ENCODE peak calls at places on chromosomes 13 and 19, in four cellular contexts. One of them, this sample, is unnamed.

GRCh38 chr19:48646192-48646911 is 365 bp upstream of the CA11 start:
- DNase-seq in GM12891: peak
- DNase-seq in K562: peak
- DNase-seq in GM12878: no peak
- DNase-seq in this sample: peak

GRCh38 chr13:94280357-94280756 is 199.1 kb downstream of the DCT start:
- DNase-seq in GM12891: no peak
- DNase-seq in K562: no peak
- DNase-seq in GM12878: no peak
- DNase-seq in this sample: no peak

GRCh38 chr13:102972191-102972590 is 94.0 kb downstream of the SLC10A2 start:
- DNase-seq in GM12891: no peak
- DNase-seq in K562: no peak
- DNase-seq in GM12878: no peak
- DNase-seq in this sample: no peak

GRCh38 chr19:13906525-13906904 is 514 bp downstream of the CC2D1A start:
- DNase-seq in GM12891: no peak
- DNase-seq in K562: peak
- DNase-seq in GM12878: no peak
- DNase-seq in this sample: no peak

GRCh38 chr13:30158774-30159445 is 148.4 kb downstream of the KATNAL1 start:
- DNase-seq in GM12891: no peak
- DNase-seq in K562: no peak
- DNase-seq in GM12878: no peak
- DNase-seq in this sample: no peak

GRCh38 chr13:20738616-20739015 is 35.1 kb downstream of the IL17D start:
- DNase-seq in GM12891: no peak
- DNase-seq in K562: no peak
- DNase-seq in GM12878: no peak
- DNase-seq in this sample: no peak

GRCh38 chr19:7395793-7396192 is 47.1 kb downstream of the ARHGEF18 start:
- DNase-seq in GM12891: no peak
- DNase-seq in K562: no peak
- DNase-seq in GM12878: no peak
- DNase-seq in this sample: no peak

GRCh38 chr19:55546822-55547614 is 1.7 kb upstream of the SBK3 start:
- DNase-seq in GM12891: no peak
- DNase-seq in K562: peak
- DNase-seq in GM12878: no peak
- DNase-seq in this sample: no peak

GRCh38 chr13:85236431-85236830 is 562.8 kb downstream of the SLITRK6 start:
- DNase-seq in GM12891: no peak
- DNase-seq in K562: no peak
- DNase-seq in GM12878: no peak
- DNase-seq in this sample: no peak

GRCh38 chr19:4536798-4537197 is 1.8 kb upstream of the PLIN5 start:
- DNase-seq in GM12891: no peak
- DNase-seq in K562: no peak
- DNase-seq in GM12878: no peak
- DNase-seq in this sample: no peak

GRCh38 chr19:17841810-17842662 is 5.7 kb downstream of the JAK3 start:
- DNase-seq in GM12891: peak
- DNase-seq in K562: peak
- DNase-seq in GM12878: no peak
- DNase-seq in this sample: no peak

GRCh38 chr19:3822683-3823344 is 36.6 kb upstream of the MATK start:
- DNase-seq in GM12891: no peak
- DNase-seq in K562: no peak
- DNase-seq in GM12878: no peak
- DNase-seq in this sample: no peak

GRCh38 chr19:16372065-16372915 is 47.7 kb downstream of the KLF2 start:
- DNase-seq in GM12891: no peak
- DNase-seq in K562: no peak
- DNase-seq in GM12878: no peak
- DNase-seq in this sample: no peak

GRCh38 chr13:42215578-42216421 is 56.2 kb upstream of the AKAP11 start:
- DNase-seq in GM12891: no peak
- DNase-seq in K562: peak
- DNase-seq in GM12878: peak
- DNase-seq in this sample: peak

GRCh38 chr13:94700051-94700535 is 12.3 kb downstream of the SOX21 start:
- DNase-seq in GM12891: no peak
- DNase-seq in K562: no peak
- DNase-seq in GM12878: no peak
- DNase-seq in this sample: no peak

GRCh38 chr13:72004236-72004635 is 137.2 kb upstream of the DACH1 start:
- DNase-seq in GM12891: no peak
- DNase-seq in K562: no peak
- DNase-seq in GM12878: no peak
- DNase-seq in this sample: no peak

GRCh38 chr13:23087884-23088283 is 92.9 kb upstream of the SGCG start:
- DNase-seq in GM12891: peak
- DNase-seq in K562: peak
- DNase-seq in GM12878: no peak
- DNase-seq in this sample: no peak

GRCh38 chr13:40940841-40941240 is 78.3 kb downstream of the ELF1 start:
- DNase-seq in GM12891: no peak
- DNase-seq in K562: no peak
- DNase-seq in GM12878: no peak
- DNase-seq in this sample: no peak

GRCh38 chr19:14433454-14434156 is 499 bp downstream of the PKN1 start:
- DNase-seq in GM12891: no peak
- DNase-seq in K562: no peak
- DNase-seq in GM12878: no peak
- DNase-seq in this sample: no peak

GRCh38 chr19:53871448-53871847 is 3.8 kb downstream of the MYADM start:
- DNase-seq in GM12891: no peak
- DNase-seq in K562: no peak
- DNase-seq in GM12878: no peak
- DNase-seq in this sample: no peak

GRCh38 chr13:100890645-100891044 is 216.1 kb upstream of the TMTC4 start:
- DNase-seq in GM12891: no peak
- DNase-seq in K562: no peak
- DNase-seq in GM12878: no peak
- DNase-seq in this sample: no peak

GRCh38 chr13:38167164-38167822 is 182.4 kb upstream of the UFM1 start:
- DNase-seq in GM12891: no peak
- DNase-seq in K562: no peak
- DNase-seq in GM12878: peak
- DNase-seq in this sample: no peak

GRCh38 chr13:73708393-73708985 is 425.7 kb downstream of the KLF12 start:
- DNase-seq in GM12891: peak
- DNase-seq in K562: peak
- DNase-seq in GM12878: no peak
- DNase-seq in this sample: peak

GRCh38 chr19:49718511-49718910 is 27.6 kb downstream of the CPT1C start:
- DNase-seq in GM12891: no peak
- DNase-seq in K562: no peak
- DNase-seq in GM12878: no peak
- DNase-seq in this sample: no peak

GRCh38 chr13:100675660-100676129 is 1.1 kb upstream of the TMTC4 start:
- DNase-seq in GM12891: no peak
- DNase-seq in K562: no peak
- DNase-seq in GM12878: no peak
- DNase-seq in this sample: no peak

GRCh38 chr19:17766543-17767131 is 15.4 kb downstream of the FCHO1 start:
- DNase-seq in GM12891: no peak
- DNase-seq in K562: no peak
- DNase-seq in GM12878: no peak
- DNase-seq in this sample: peak

GRCh38 chr13:81480634-81481033 is 1139.7 kb upstream of the SPRY2 start:
- DNase-seq in GM12891: no peak
- DNase-seq in K562: no peak
- DNase-seq in GM12878: no peak
- DNase-seq in this sample: no peak

GRCh38 chr13:39105110-39105509 is 66.9 kb downstream of the NHLRC3 start:
- DNase-seq in GM12891: no peak
- DNase-seq in K562: no peak
- DNase-seq in GM12878: no peak
- DNase-seq in this sample: no peak

GRCh38 chr13:35512271-35512920 is 35.9 kb upstream of the MAB21L1 start:
- DNase-seq in GM12891: no peak
- DNase-seq in K562: no peak
- DNase-seq in GM12878: no peak
- DNase-seq in this sample: peak

GRCh38 chr19:44737238-44738160 is 11.0 kb upstream of the BCL3 start:
- DNase-seq in GM12891: no peak
- DNase-seq in K562: no peak
- DNase-seq in GM12878: no peak
- DNase-seq in this sample: no peak

GRCh38 chr13:25046274-25046984 is 49.5 kb upstream of the PABPC3 start:
- DNase-seq in GM12891: no peak
- DNase-seq in K562: peak
- DNase-seq in GM12878: no peak
- DNase-seq in this sample: no peak

GRCh38 chr13:114130708-114131580 is 1.5 kb downstream of the RASA3 start:
- DNase-seq in GM12891: peak
- DNase-seq in K562: peak
- DNase-seq in GM12878: no peak
- DNase-seq in this sample: no peak

GRCh38 chr19:38900220-38900629 is 456 bp downstream of the NFKBIB start:
- DNase-seq in GM12891: no peak
- DNase-seq in K562: no peak
- DNase-seq in GM12878: no peak
- DNase-seq in this sample: no peak

GRCh38 chr13:99015606-99016520 is 38.0 kb upstream of the DOCK9 start:
- DNase-seq in GM12891: no peak
- DNase-seq in K562: no peak
- DNase-seq in GM12878: no peak
- DNase-seq in this sample: no peak

GRCh38 chr13:99014391-99014988 is 36.6 kb upstream of the DOCK9 start:
- DNase-seq in GM12891: no peak
- DNase-seq in K562: peak
- DNase-seq in GM12878: no peak
- DNase-seq in this sample: no peak

GRCh38 chr13:99022953-99023352 is 45.1 kb upstream of the DOCK9 start:
- DNase-seq in GM12891: no peak
- DNase-seq in K562: no peak
- DNase-seq in GM12878: no peak
- DNase-seq in this sample: no peak

GRCh38 chr13:99013951-99014350 is 36.1 kb upstream of the DOCK9 start:
- DNase-seq in GM12891: no peak
- DNase-seq in K562: no peak
- DNase-seq in GM12878: no peak
- DNase-seq in this sample: no peak

DNA sequence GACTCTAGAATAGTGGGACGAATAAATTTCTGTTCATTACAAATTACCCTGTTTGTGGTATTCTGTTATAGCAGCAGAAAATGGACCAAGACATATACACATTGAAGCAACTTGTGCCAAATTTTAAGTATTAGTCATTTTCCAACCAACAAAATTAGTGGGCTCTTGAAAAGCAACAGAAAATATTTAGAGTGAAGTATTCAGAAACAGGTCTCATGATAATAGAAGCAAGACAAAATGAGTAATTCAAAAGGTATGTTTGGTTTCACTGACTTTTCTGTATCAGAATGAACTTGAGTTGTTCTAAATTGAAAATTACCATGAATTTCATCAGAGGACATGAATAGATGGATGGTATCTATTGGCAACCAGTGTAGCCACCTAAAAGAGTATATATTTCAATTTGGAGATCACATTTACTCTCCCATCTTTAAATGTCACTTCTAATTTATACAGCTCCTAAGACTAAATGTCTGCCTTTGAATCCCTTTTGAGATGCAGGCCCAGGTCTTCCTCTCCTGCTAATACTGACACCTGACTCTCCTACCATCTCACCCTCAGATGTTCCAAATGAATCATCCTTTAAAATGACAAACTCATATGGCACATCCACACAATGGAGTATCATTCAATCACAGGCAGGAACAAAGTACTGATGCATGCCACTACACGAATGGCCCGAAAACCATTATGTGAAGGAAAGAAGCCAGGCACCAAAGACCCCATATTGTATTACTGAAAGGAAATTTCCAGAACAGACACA is 40.7 kb upstream of the DOCK9 start:
- DNase-seq in GM12891: no peak
- DNase-seq in K562: no peak
- DNase-seq in GM12878: no peak
- DNase-seq in this sample: no peak
- TF ChIP-seq SPI1 in GM12891: no peak
- TF ChIP-seq SPI1 in K562: no peak
- TF ChIP-seq SPI1 in GM12878: no peak
- TF ChIP-seq SPI1 in this sample: no peak

GRCh38 chr13:97339989-97340361 is 94.0 kb upstream of the RAP2A start:
- DNase-seq in GM12891: no peak
- DNase-seq in K562: no peak
- DNase-seq in GM12878: no peak
- DNase-seq in this sample: no peak
- TF ChIP-seq SPI1 in GM12891: no peak
- TF ChIP-seq SPI1 in K562: no peak
- TF ChIP-seq SPI1 in GM12878: no peak
- TF ChIP-seq SPI1 in this sample: no peak

GRCh38 chr13:26749905-26750304 is 10.7 kb downstream of the GPR12 start:
- DNase-seq in GM12891: no peak
- DNase-seq in K562: no peak
- DNase-seq in GM12878: no peak
- DNase-seq in this sample: no peak

GRCh38 chr13:26752671-26753070 is 7.9 kb downstream of the GPR12 start:
- DNase-seq in GM12891: no peak
- DNase-seq in K562: no peak
- DNase-seq in GM12878: no peak
- DNase-seq in this sample: no peak

GRCh38 chr13:26743971-26744370 is 16.6 kb downstream of the GPR12 start:
- DNase-seq in GM12891: no peak
- DNase-seq in K562: no peak
- DNase-seq in GM12878: no peak
- DNase-seq in this sample: no peak

GRCh38 chr13:26749285-26749684 is 11.3 kb downstream of the GPR12 start:
- DNase-seq in GM12891: no peak
- DNase-seq in K562: peak
- DNase-seq in GM12878: no peak
- DNase-seq in this sample: no peak
- TF ChIP-seq SPI1 in GM12891: no peak
- TF ChIP-seq SPI1 in K562: no peak
- TF ChIP-seq SPI1 in GM12878: no peak
- TF ChIP-seq SPI1 in this sample: no peak

DNA sequence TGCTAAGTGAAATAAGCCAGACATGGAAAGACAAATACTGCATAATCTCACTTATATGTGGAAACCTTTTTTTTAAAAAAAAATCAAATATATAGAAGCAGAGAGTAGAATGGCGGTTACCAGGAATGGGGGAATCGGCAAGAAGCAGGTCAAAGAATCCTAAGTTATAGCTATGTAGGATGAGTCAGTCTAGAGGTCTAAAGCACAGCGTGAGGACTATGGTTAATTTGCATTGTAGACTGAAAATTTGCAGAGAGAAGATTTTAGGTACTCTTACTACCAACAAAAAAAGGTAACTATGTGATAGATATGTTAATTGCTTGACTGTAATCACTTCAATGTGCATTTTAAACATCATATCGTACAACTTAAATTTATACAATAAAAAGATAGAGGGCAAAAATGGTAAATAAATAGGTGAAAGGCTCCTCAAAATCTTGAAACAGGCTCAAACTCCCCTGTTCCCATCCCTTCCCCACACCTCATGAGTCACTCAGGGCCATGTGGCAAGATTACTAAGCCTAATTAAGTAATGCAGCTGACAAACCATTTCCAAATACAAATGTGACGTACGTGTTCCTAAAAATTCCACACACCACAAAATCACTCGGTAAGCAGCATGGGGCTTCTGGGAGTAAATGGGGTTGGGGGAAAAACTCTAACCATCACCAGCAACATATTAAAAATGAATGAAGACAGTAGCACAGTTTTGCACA is 159.0 kb downstream of the USP12 start:
- DNase-seq in GM12891: no peak
- DNase-seq in K562: no peak
- DNase-seq in GM12878: no peak
- DNase-seq in this sample: peak
- TF ChIP-seq SPI1 in GM12891: no peak
- TF ChIP-seq SPI1 in K562: no peak
- TF ChIP-seq SPI1 in GM12878: no peak
- TF ChIP-seq SPI1 in this sample: no peak